ENCODE peak calls at places on chromosomes 16 and 17, in nine cellular contexts. V is fibroblast of mammary gland; H is AG09319; M is fibroblast of lung; I is effector CD4-positive, alpha-beta T cell; T is Right ventricle myocardium superior; N is NCI-H1105 treated with DMSO at 0.1 percent for 48 hours; Y is NCI-H2081; K is T-helper 2 cell. Q is an unnamed sample.

GRCh38 chr16:2224183-2224486 is 744 bp downstream of the E4F1 start:
- DNase-seq in M (peak), T (no peak), K (no peak), H (no peak), N (no peak), I (no peak), V (peak), Y (no peak), Q (no peak)

GRCh38 chr16:11165894-11166665 is 89.9 kb downstream of the SOCS1 start:
- DNase-seq in K (no peak), I (no peak), T (no peak), M (no peak), H (no peak), Y (no peak), V (no peak), N (no peak), Q (no peak)

GRCh38 chr16:49281843-49282642 is 405 bp upstream of the CBLN1 start:
- DNase-seq in K (no peak), H (no peak), V (peak), T (peak), N (peak), I (no peak), M (peak), Y (peak), Q (peak)

GRCh38 chr17:39648876-39649430 is 12.0 kb downstream of the STARD3 start:
- DNase-seq in V (peak), H (no peak), N (no peak), T (no peak), K (no peak), I (no peak), Y (no peak), M (peak), Q (no peak)

GRCh38 chr16:27462200-27462845 is 60.3 kb downstream of the IL21R start:
- DNase-seq in H (no peak), I (no peak), T (no peak), N (no peak), M (no peak), V (no peak), Y (no peak), K (no peak), Q (peak)

GRCh38 chr16:54287758-54288591 is 1.4 kb upstream of the IRX3 start:
- DNase-seq in I (no peak), M (no peak), V (peak), T (peak), H (no peak), Y (no peak), K (no peak), N (no peak), Q (peak)

GRCh38 chr16:57260294-57260929 is 15.4 kb downstream of the ARL2BP start:
- DNase-seq in Y (no peak), I (peak), M (peak), T (no peak), N (no peak), V (peak), H (no peak), K (no peak), Q (peak)

GRCh38 chr17:19706791-19707727 is 9.3 kb downstream of the SLC47A2 start:
- DNase-seq in M (no peak), I (no peak), K (no peak), Y (no peak), N (peak), T (no peak), V (no peak), H (no peak), Q (no peak)

GRCh38 chr17:19642373-19642893 is 6.1 kb upstream of the ALDH3A2 start:
- DNase-seq in V (no peak), I (no peak), M (no peak), T (no peak), H (no peak), Y (no peak), K (no peak), N (no peak), Q (no peak)

Q was measured in lower lobe of right lung.